ENCODE peak calls at places on chromosomes 12 and 14, in nine cellular contexts. L is NB4, X is IMR-90, J is heart left ventricle, M is foreskin fibroblast, P is cardiac fibroblast, Y is choroid plexus epithelial cell, N is MCF 10A, E is chondrocyte. H is an unnamed sample.

GRCh38 chr12:9079883-9080673 is 35.6 kb downstream of the A2M start:
- DNase-seq in E (no peak), Y (no peak), N (no peak), J (no peak), X (no peak), M (no peak), P (no peak), L (no peak), H (no peak)

GRCh38 chr12:91191516-91192111 is 9.0 kb upstream of the DCN start:
- DNase-seq in Y (peak; percentile 38), X (no peak), J (no peak), P (no peak), L (no peak), N (no peak), E (no peak), M (no peak), H (no peak)

GRCh38 chr14:99273025-99273723 is 1.2 kb upstream of the BCL11B start:
- DNase-seq in M (peak; percentile 13), L (peak; percentile 53), Y (no peak), P (no peak), E (no peak), X (no peak), N (peak; percentile 51), J (no peak), H (peak; percentile 45)

GRCh38 chr14:34180428-34180827 is 229.6 kb upstream of the EGLN3 start:
- DNase-seq in J (no peak), M (no peak), X (no peak), N (no peak), L (no peak), P (no peak), Y (no peak), E (no peak), H (no peak)

GRCh38 chr12:70994217-70994788 is 73.8 kb upstream of the PTPRR start:
- DNase-seq in M (peak; percentile 92), X (peak; percentile 42), J (no peak), Y (peak; percentile 96), L (no peak), E (no peak), N (peak; percentile 87), P (peak; percentile 95), H (no peak)

GRCh38 chr14:51337520-51337919 is 97.5 kb downstream of the TMX1 start:
- DNase-seq in P (no peak), N (peak; percentile 71), X (no peak), E (no peak), J (no peak), L (no peak), Y (no peak), M (no peak), H (no peak)

GRCh38 chr14:49940805-49941421 is 48.0 kb downstream of the ARF6 start:
- DNase-seq in N (no peak), L (no peak), Y (peak; percentile 84), X (peak; percentile 64), J (no peak), E (no peak), P (peak; percentile 85), M (peak; percentile 61), H (no peak)

GRCh38 chr12:3684449-3685051 is 68.4 kb downstream of the CRACR2A start:
- DNase-seq in N (no peak), M (no peak), J (peak; percentile 48), E (no peak), P (no peak), L (no peak), X (no peak), Y (no peak), H (no peak)

GRCh38 chr12:11014234-11014633 is 8.2 kb downstream of the TAS2R19 start:
- DNase-seq in L (no peak), X (peak; percentile 64), P (peak; percentile 11), J (no peak), M (peak; percentile 15), N (no peak), E (no peak), Y (peak; percentile 15), H (no peak)

GRCh38 chr14:89641495-89642162 is 224.6 kb upstream of the FOXN3 start:
- DNase-seq in X (no peak), M (no peak), L (no peak), J (no peak), Y (no peak), E (no peak), N (no peak), P (no peak), H (peak; percentile 68)

GRCh38 chr12:71397433-71397954 is 42.1 kb upstream of the LGR5 start:
- DNase-seq in P (peak; percentile 8), J (no peak), Y (peak; percentile 24), E (no peak), X (no peak), M (peak; percentile 51), L (no peak), N (no peak), H (no peak)

GRCh38 chr12:39287817-39288216 is 155.1 kb downstream of the KIF21A start:
- DNase-seq in N (peak; percentile 1), P (no peak), Y (no peak), X (no peak), L (peak; percentile 36), E (no peak), M (no peak), J (no peak), H (no peak)

GRCh38 chr12:108367436-108367835 is 28.3 kb upstream of the CMKLR1 start:
- DNase-seq in M (peak; percentile 26), Y (peak; percentile 65), N (peak; percentile 80), P (no peak), L (peak; percentile 99), X (no peak), J (no peak), E (no peak), H (no peak)

GRCh38 chr14:93825235-93825553 is 36.9 kb upstream of the PRIMA1 start:
- DNase-seq in L (peak; percentile 11), J (no peak), P (no peak), X (no peak), N (no peak), Y (no peak), M (no peak), E (no peak), H (no peak)

GRCh38 chr14:69152181-69152943 is 557 bp downstream of the DCAF5 start:
- DNase-seq in P (peak; percentile 37), L (peak; percentile 70), M (peak; percentile 67), X (no peak), J (peak; percentile 32), N (peak; percentile 58), Y (peak; percentile 51), E (no peak), H (peak; percentile 51)

GRCh38 chr12:47816646-47817271 is 2.9 kb downstream of the HDAC7 start:
- DNase-seq in J (peak; percentile 62), M (peak; percentile 51), P (no peak), L (no peak), Y (peak; percentile 56), N (no peak), X (no peak), E (peak; percentile 75), H (no peak)

GRCh38 chr12:47818701-47819543 is 781 bp downstream of the HDAC7 start:
- DNase-seq in P (no peak), X (no peak), Y (no peak), L (peak; percentile 69), N (peak; percentile 45), J (peak; percentile 82), M (peak; percentile 76), E (peak; percentile 88), H (peak; percentile 76)

GRCh38 chr12:47818382-47818700 is 1.4 kb downstream of the HDAC7 start:
- DNase-seq in E (no peak), L (peak; percentile 35), N (no peak), J (no peak), X (peak; percentile 43), P (peak; percentile 47), M (no peak), Y (no peak), H (no peak)

GRCh38 chr12:47818007-47818376 is 1.7 kb downstream of the HDAC7 start:
- DNase-seq in P (no peak), N (no peak), M (no peak), X (no peak), E (peak; percentile 68), L (no peak), Y (no peak), J (no peak), H (no peak)

GRCh38 chr12:47817272-47818006 is 2.3 kb downstream of the HDAC7 start:
- DNase-seq in Y (no peak), N (no peak), L (no peak), E (peak; percentile 64), J (no peak), X (no peak), M (peak; percentile 67), P (no peak), H (no peak)
- TF ChIP-seq CTCF in Y (peak; percentile 51), N (no peak), L (peak; percentile 30), E (peak; percentile 73), J (peak; percentile 12), X (peak; percentile 38), M (peak; percentile 40), P (peak; percentile 45), H (peak; percentile 18)

DNA sequence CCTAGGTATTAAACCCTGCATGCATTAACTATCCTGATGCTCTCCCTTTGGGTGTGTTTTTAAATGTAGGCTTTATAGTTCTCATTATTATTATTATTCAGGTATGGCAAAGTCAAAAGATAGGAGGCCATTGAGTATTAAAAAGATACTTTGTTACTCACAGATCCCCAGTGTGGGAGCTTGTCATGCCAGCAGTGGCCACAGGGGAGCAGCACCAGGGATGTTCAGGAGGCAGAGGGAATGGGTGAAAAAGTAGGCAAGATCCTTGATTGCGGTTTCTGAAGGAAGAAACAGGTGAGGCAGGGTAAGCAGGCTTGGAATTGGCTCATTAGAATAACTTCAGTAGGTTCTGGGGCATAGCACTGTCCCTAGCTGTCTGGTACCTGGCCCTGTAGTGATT is 382.2 kb downstream of the MED13L start:
- DNase-seq in P (peak; percentile 5), M (peak; percentile 25), J (no peak), E (no peak), Y (peak; percentile 9), N (peak; percentile 25), X (no peak), L (no peak), H (no peak)
- TF ChIP-seq CTCF in P (peak; percentile 32), M (peak; percentile 31), J (no peak), E (peak; percentile 50), Y (peak; percentile 60), N (peak; percentile 29), X (peak; percentile 23), L (peak; percentile 55), H (peak; percentile 38)

GRCh38 chr12:131454418-131455217 is 256.3 kb upstream of the SFSWAP start:
- DNase-seq in X (no peak), P (no peak), E (no peak), L (peak; percentile 88), Y (peak; percentile 3), M (no peak), N (peak; percentile 57), J (no peak), H (peak; percentile 70)
- TF ChIP-seq CTCF in X (no peak), P (no peak), E (peak; percentile 73), L (peak; percentile 97), Y (peak; percentile 15), M (no peak), N (peak; percentile 92), J (peak; percentile 16), H (peak; percentile 50)

DNA sequence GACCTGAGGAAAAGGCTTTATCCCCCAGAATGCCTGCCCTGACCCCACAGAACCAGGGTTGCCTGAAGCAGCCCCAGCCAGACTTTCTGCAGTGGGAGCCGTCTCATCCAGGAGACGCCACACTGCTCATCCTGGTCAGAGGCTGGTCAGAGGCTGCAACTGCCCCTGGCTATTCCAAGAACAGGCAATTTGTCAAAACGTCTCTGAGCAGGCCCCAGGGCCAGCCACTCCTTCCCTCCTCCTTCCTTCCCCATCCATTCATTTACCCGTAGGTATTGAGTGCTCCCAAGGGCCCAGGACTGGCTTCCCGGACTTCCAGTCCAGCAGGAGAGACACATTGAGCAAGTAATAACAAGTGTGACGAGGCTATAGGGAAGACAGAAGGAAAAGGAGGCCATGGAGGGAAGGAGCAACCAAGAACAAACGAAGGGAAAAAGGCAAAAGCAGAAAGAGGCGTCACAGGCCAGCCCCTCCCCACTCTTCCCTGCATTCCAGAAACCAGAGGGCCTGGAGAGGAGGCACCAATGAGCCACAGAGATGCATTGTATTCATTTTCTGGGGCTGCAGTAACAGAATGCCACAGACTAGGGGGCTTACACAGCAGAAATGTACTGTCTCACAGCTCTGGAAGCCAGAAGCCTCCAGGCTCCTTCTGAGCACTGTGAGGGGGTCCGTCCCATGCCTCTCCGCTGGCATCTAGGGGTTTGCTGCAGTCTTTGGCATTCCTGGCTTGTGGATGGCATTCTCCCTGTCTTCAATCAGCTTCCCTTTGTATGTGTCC is 21.0 kb upstream of the CD9 start:
- DNase-seq in J (no peak), L (no peak), Y (peak; percentile 51), M (peak; percentile 58), X (peak; percentile 51), E (no peak), P (peak; percentile 7), N (no peak), H (no peak)
- TF ChIP-seq CTCF in J (no peak), L (no peak), Y (peak; percentile 47), M (peak; percentile 11), X (peak; percentile 31), E (peak; percentile 59), P (peak; percentile 9), N (no peak), H (no peak)

H was measured in GM13977.